ENCODE peak calls at places on chromosomes 1 and 21, in nine cellular contexts. T is uterus; Q is amygdala; S is activated T-cell treated with anti-CD3 and anti-CD28 coated beads for 24 hours; L is fibroblast of pulmonary artery; A is CD8-positive, alpha-beta T cell; G is heart right ventricle; B is choroid plexus epithelial cell; W is colonic mucosa. C is an unnamed sample.

GRCh38 chr1:232319518-232319917 is 310.4 kb downstream of the SIPA1L2 start:
- DNase-seq in T (no peak), Q (no peak), S (no peak), L (no peak), A (no peak), G (no peak), B (no peak), W (no peak), C (no peak)

GRCh38 chr1:66231162-66232077 is 302.5 kb upstream of the SGIP1 start:
- DNase-seq in T (no peak), Q (no peak), S (no peak), L (peak), A (no peak), G (no peak), B (peak), W (no peak), C (no peak)

GRCh38 chr1:180271640-180272255 is 41.7 kb downstream of the LHX4 start:
- DNase-seq in T (no peak), Q (no peak), S (no peak), L (no peak), A (no peak), G (no peak), B (no peak), W (no peak), C (no peak)

GRCh38 chr21:42807938-42808613 is 71.3 kb downstream of the WDR4 start:
- DNase-seq in T (no peak), Q (no peak), S (no peak), L (no peak), A (no peak), G (no peak), B (no peak), W (no peak), C (no peak)

GRCh38 chr1:31764307-31765040 is at the start of gene ADGRB2:
- DNase-seq in T (no peak), Q (no peak), S (no peak), L (no peak), A (peak), G (no peak), B (no peak), W (no peak), C (no peak)

GRCh38 chr1:166671627-166672026 is 167.6 kb upstream of the POGK start:
- DNase-seq in T (no peak), Q (no peak), S (no peak), L (no peak), A (no peak), G (no peak), B (no peak), W (no peak), C (no peak)

GRCh38 chr1:68162761-68163160 is 69.6 kb downstream of the WLS start:
- DNase-seq in T (no peak), Q (no peak), S (no peak), L (no peak), A (no peak), G (no peak), B (no peak), W (no peak), C (no peak)

GRCh38 chr1:110829955-110830553 is 42.9 kb upstream of the CD53 start:
- DNase-seq in T (no peak), Q (no peak), S (peak), L (peak), A (peak), G (no peak), B (peak), W (peak), C (peak)

GRCh38 chr1:17475729-17476128 is 36.3 kb upstream of the RCC2 start:
- DNase-seq in T (no peak), Q (no peak), S (no peak), L (peak), A (no peak), G (peak), B (peak), W (no peak), C (no peak)

GRCh38 chr1:28553229-28553930 is 495 bp downstream of the TRNAU1AP start:
- DNase-seq in T (no peak), Q (no peak), S (peak), L (peak), A (no peak), G (no peak), B (peak), W (peak), C (peak)

GRCh38 chr1:23278717-23279116 is 61.4 kb upstream of the HTR1D start:
- DNase-seq in T (no peak), Q (no peak), S (no peak), L (no peak), A (no peak), G (no peak), B (no peak), W (no peak), C (no peak)

GRCh38 chr1:226405411-226405988 is 2.4 kb downstream of the PARP1 start:
- DNase-seq in T (no peak), Q (no peak), S (no peak), L (no peak), A (no peak), G (no peak), B (no peak), W (no peak), C (no peak)

GRCh38 chr1:115325876-115326275 is 12.2 kb downstream of the NGF start:
- DNase-seq in T (no peak), Q (no peak), S (no peak), L (peak), A (no peak), G (peak), B (no peak), W (no peak), C (no peak)

GRCh38 chr1:16720403-16721223 is 19.7 kb upstream of the RNU1-4 start:
- DNase-seq in T (no peak), Q (no peak), S (no peak), L (no peak), A (no peak), G (no peak), B (no peak), W (no peak), C (no peak)

C was measured in stimulated activated naive B cell treated with anti-CD40 and anti-IgM and Interleukin-4, amounts not matched to agents 10 μg/mL and 1 μg/mL and 100 μg/mL, for 72 hours.